ENCODE peak calls at places on chromosome 3, in eight cellular contexts. One of them, this sample, is unnamed.

GRCh38 chr3:155079795-155080546 is at the start of gene MME:
- DNase-seq in HL-60: no peak
- DNase-seq in cardiac fibroblast: peak; percentile 80
- DNase-seq in kidney: peak; percentile 79
- DNase-seq in GM23338: peak; percentile 94
- DNase-seq in CD4-positive, alpha-beta T cell: no peak
- DNase-seq in upper lobe of right lung: peak; percentile 77
- DNase-seq in Peyer's patch: peak; percentile 91
- DNase-seq in this sample: peak; percentile 22

GRCh38 chr3:138941259-138941885 is 5.6 kb downstream of the FOXL2 start:
- DNase-seq in HL-60: no peak
- DNase-seq in cardiac fibroblast: peak; percentile 60
- DNase-seq in kidney: no peak
- DNase-seq in GM23338: peak; percentile 86
- DNase-seq in CD4-positive, alpha-beta T cell: no peak
- DNase-seq in upper lobe of right lung: no peak
- DNase-seq in Peyer's patch: peak; percentile 72
- DNase-seq in this sample: no peak

GRCh38 chr3:100875239-100875638 is 118.0 kb downstream of the ABI3BP start:
- DNase-seq in HL-60: no peak
- DNase-seq in cardiac fibroblast: peak; percentile 67
- DNase-seq in kidney: peak; percentile 48
- DNase-seq in GM23338: no peak
- DNase-seq in CD4-positive, alpha-beta T cell: no peak
- DNase-seq in upper lobe of right lung: no peak
- DNase-seq in Peyer's patch: peak; percentile 53
- DNase-seq in this sample: no peak

GRCh38 chr3:151969026-151969658 is 95.7 kb downstream of the SUCNR1 start:
- DNase-seq in HL-60: no peak
- DNase-seq in cardiac fibroblast: no peak
- DNase-seq in kidney: no peak
- DNase-seq in GM23338: peak; percentile 70
- DNase-seq in CD4-positive, alpha-beta T cell: no peak
- DNase-seq in upper lobe of right lung: no peak
- DNase-seq in Peyer's patch: no peak
- DNase-seq in this sample: no peak

GRCh38 chr3:115165266-115165665 is 18.2 kb upstream of the ZBTB20 start:
- DNase-seq in HL-60: no peak
- DNase-seq in cardiac fibroblast: no peak
- DNase-seq in kidney: no peak
- DNase-seq in GM23338: no peak
- DNase-seq in CD4-positive, alpha-beta T cell: peak; percentile 47
- DNase-seq in upper lobe of right lung: no peak
- DNase-seq in Peyer's patch: no peak
- DNase-seq in this sample: no peak

GRCh38 chr3:48504051-48504946 is at the start of gene SHISA5:
- DNase-seq in HL-60: peak; percentile 68
- DNase-seq in cardiac fibroblast: peak; percentile 54
- DNase-seq in kidney: peak; percentile 95
- DNase-seq in GM23338: peak; percentile 73
- DNase-seq in CD4-positive, alpha-beta T cell: peak; percentile 33
- DNase-seq in upper lobe of right lung: peak; percentile 89
- DNase-seq in Peyer's patch: peak; percentile 81
- DNase-seq in this sample: peak; percentile 57

GRCh38 chr3:161890147-161890625 is 393.6 kb downstream of the OTOL1 start:
- DNase-seq in HL-60: no peak
- DNase-seq in cardiac fibroblast: peak; percentile 98
- DNase-seq in kidney: no peak
- DNase-seq in GM23338: no peak
- DNase-seq in CD4-positive, alpha-beta T cell: no peak
- DNase-seq in upper lobe of right lung: peak; percentile 78
- DNase-seq in Peyer's patch: no peak
- DNase-seq in this sample: no peak

GRCh38 chr3:171468296-171468906 is 8.2 kb upstream of the TNIK start:
- DNase-seq in HL-60: no peak
- DNase-seq in cardiac fibroblast: no peak
- DNase-seq in kidney: no peak
- DNase-seq in GM23338: no peak
- DNase-seq in CD4-positive, alpha-beta T cell: no peak
- DNase-seq in upper lobe of right lung: no peak
- DNase-seq in Peyer's patch: no peak
- DNase-seq in this sample: no peak

GRCh38 chr3:50445919-50446318 is 57.5 kb downstream of the CACNA2D2 start:
- DNase-seq in HL-60: no peak
- DNase-seq in cardiac fibroblast: no peak
- DNase-seq in kidney: no peak
- DNase-seq in GM23338: no peak
- DNase-seq in CD4-positive, alpha-beta T cell: no peak
- DNase-seq in upper lobe of right lung: peak; percentile 89
- DNase-seq in Peyer's patch: no peak
- DNase-seq in this sample: no peak

GRCh38 chr3:9704343-9705322 is 1.0 kb downstream of the CPNE9 start:
- DNase-seq in HL-60: no peak
- DNase-seq in cardiac fibroblast: peak; percentile 21
- DNase-seq in kidney: peak; percentile 79
- DNase-seq in GM23338: peak; percentile 99
- DNase-seq in CD4-positive, alpha-beta T cell: no peak
- DNase-seq in upper lobe of right lung: peak; percentile 72
- DNase-seq in Peyer's patch: no peak
- DNase-seq in this sample: no peak

GRCh38 chr3:182327196-182327681 is 466.1 kb upstream of the ATP11B start:
- DNase-seq in HL-60: no peak
- DNase-seq in cardiac fibroblast: no peak
- DNase-seq in kidney: peak; percentile 51
- DNase-seq in GM23338: peak; percentile 29
- DNase-seq in CD4-positive, alpha-beta T cell: no peak
- DNase-seq in upper lobe of right lung: no peak
- DNase-seq in Peyer's patch: no peak
- DNase-seq in this sample: no peak

GRCh38 chr3:100665230-100665629 is 44.1 kb upstream of the TFG start:
- DNase-seq in HL-60: no peak
- DNase-seq in cardiac fibroblast: no peak
- DNase-seq in kidney: no peak
- DNase-seq in GM23338: no peak
- DNase-seq in CD4-positive, alpha-beta T cell: no peak
- DNase-seq in upper lobe of right lung: no peak
- DNase-seq in Peyer's patch: no peak
- DNase-seq in this sample: no peak

GRCh38 chr3:157132936-157133335 is 27.0 kb downstream of the CCNL1 start:
- DNase-seq in HL-60: no peak
- DNase-seq in cardiac fibroblast: no peak
- DNase-seq in kidney: no peak
- DNase-seq in GM23338: no peak
- DNase-seq in CD4-positive, alpha-beta T cell: no peak
- DNase-seq in upper lobe of right lung: peak; percentile 63
- DNase-seq in Peyer's patch: no peak
- DNase-seq in this sample: no peak

GRCh38 chr3:63331520-63331919 is 53.4 kb downstream of the SYNPR start:
- DNase-seq in HL-60: no peak
- DNase-seq in cardiac fibroblast: no peak
- DNase-seq in kidney: no peak
- DNase-seq in GM23338: no peak
- DNase-seq in CD4-positive, alpha-beta T cell: no peak
- DNase-seq in upper lobe of right lung: no peak
- DNase-seq in Peyer's patch: no peak
- DNase-seq in this sample: no peak

GRCh38 chr3:19213608-19214220 is 65.4 kb downstream of the KCNH8 start:
- DNase-seq in HL-60: no peak
- DNase-seq in cardiac fibroblast: no peak
- DNase-seq in kidney: peak; percentile 49
- DNase-seq in GM23338: peak; percentile 78
- DNase-seq in CD4-positive, alpha-beta T cell: no peak
- DNase-seq in upper lobe of right lung: no peak
- DNase-seq in Peyer's patch: no peak
- DNase-seq in this sample: no peak

GRCh38 chr3:141795719-141796435 is 32.7 kb downstream of the GRK7 start:
- DNase-seq in HL-60: peak; percentile 78
- DNase-seq in cardiac fibroblast: peak; percentile 36
- DNase-seq in kidney: no peak
- DNase-seq in GM23338: no peak
- DNase-seq in CD4-positive, alpha-beta T cell: peak; percentile 54
- DNase-seq in upper lobe of right lung: peak; percentile 85
- DNase-seq in Peyer's patch: no peak
- DNase-seq in this sample: no peak

GRCh38 chr3:197417896-197418618 is 119.6 kb upstream of the DLG1 start:
- DNase-seq in HL-60: no peak
- DNase-seq in cardiac fibroblast: no peak
- DNase-seq in kidney: no peak
- DNase-seq in GM23338: peak; percentile 39
- DNase-seq in CD4-positive, alpha-beta T cell: no peak
- DNase-seq in upper lobe of right lung: peak; percentile 4
- DNase-seq in Peyer's patch: no peak
- DNase-seq in this sample: no peak

GRCh38 chr3:100335137-100335833 is 728 bp downstream of the NIT2 start:
- DNase-seq in HL-60: peak; percentile 48
- DNase-seq in cardiac fibroblast: peak; percentile 26
- DNase-seq in kidney: no peak
- DNase-seq in GM23338: peak; percentile 66
- DNase-seq in CD4-positive, alpha-beta T cell: no peak
- DNase-seq in upper lobe of right lung: no peak
- DNase-seq in Peyer's patch: peak; percentile 51
- DNase-seq in this sample: peak; percentile 25

GRCh38 chr3:76367281-76367680 is 581.9 kb upstream of the ZNF717 start:
- DNase-seq in HL-60: no peak
- DNase-seq in cardiac fibroblast: peak; percentile 47
- DNase-seq in kidney: no peak
- DNase-seq in GM23338: no peak
- DNase-seq in CD4-positive, alpha-beta T cell: no peak
- DNase-seq in upper lobe of right lung: no peak
- DNase-seq in Peyer's patch: no peak
- DNase-seq in this sample: no peak

GRCh38 chr3:76365284-76365683 is 579.9 kb upstream of the ZNF717 start:
- DNase-seq in HL-60: no peak
- DNase-seq in cardiac fibroblast: no peak
- DNase-seq in kidney: no peak
- DNase-seq in GM23338: no peak
- DNase-seq in CD4-positive, alpha-beta T cell: no peak
- DNase-seq in upper lobe of right lung: no peak
- DNase-seq in Peyer's patch: no peak
- DNase-seq in this sample: no peak

GRCh38 chr3:76370749-76371148 is 585.4 kb upstream of the ZNF717 start:
- DNase-seq in HL-60: no peak
- DNase-seq in cardiac fibroblast: no peak
- DNase-seq in kidney: no peak
- DNase-seq in GM23338: no peak
- DNase-seq in CD4-positive, alpha-beta T cell: no peak
- DNase-seq in upper lobe of right lung: no peak
- DNase-seq in Peyer's patch: no peak
- DNase-seq in this sample: no peak

GRCh38 chr3:76372497-76372896 is 587.1 kb upstream of the ZNF717 start:
- DNase-seq in HL-60: no peak
- DNase-seq in cardiac fibroblast: peak; percentile 2
- DNase-seq in kidney: no peak
- DNase-seq in GM23338: no peak
- DNase-seq in CD4-positive, alpha-beta T cell: no peak
- DNase-seq in upper lobe of right lung: no peak
- DNase-seq in Peyer's patch: no peak
- DNase-seq in this sample: no peak

GRCh38 chr3:76369170-76369569 is 583.8 kb upstream of the ZNF717 start:
- DNase-seq in HL-60: no peak
- DNase-seq in cardiac fibroblast: peak; percentile 52
- DNase-seq in kidney: no peak
- DNase-seq in GM23338: peak; percentile 57
- DNase-seq in CD4-positive, alpha-beta T cell: no peak
- DNase-seq in upper lobe of right lung: no peak
- DNase-seq in Peyer's patch: no peak
- DNase-seq in this sample: no peak
- TF ChIP-seq CTCF in HL-60: no peak
- TF ChIP-seq CTCF in cardiac fibroblast: peak; percentile 28
- TF ChIP-seq CTCF in kidney: peak; percentile 9
- TF ChIP-seq CTCF in GM23338: peak; percentile 54
- TF ChIP-seq CTCF in CD4-positive, alpha-beta T cell: no peak
- TF ChIP-seq CTCF in upper lobe of right lung: no peak
- TF ChIP-seq CTCF in Peyer's patch: no peak
- TF ChIP-seq CTCF in this sample: no peak

GRCh38 chr3:25218362-25218761 is 209.7 kb upstream of the RARB start:
- DNase-seq in HL-60: no peak
- DNase-seq in cardiac fibroblast: no peak
- DNase-seq in kidney: no peak
- DNase-seq in GM23338: no peak
- DNase-seq in CD4-positive, alpha-beta T cell: no peak
- DNase-seq in upper lobe of right lung: no peak
- DNase-seq in Peyer's patch: no peak
- DNase-seq in this sample: no peak
- TF ChIP-seq CTCF in HL-60: no peak
- TF ChIP-seq CTCF in cardiac fibroblast: no peak
- TF ChIP-seq CTCF in kidney: no peak
- TF ChIP-seq CTCF in GM23338: no peak
- TF ChIP-seq CTCF in CD4-positive, alpha-beta T cell: no peak
- TF ChIP-seq CTCF in upper lobe of right lung: no peak
- TF ChIP-seq CTCF in Peyer's patch: no peak
- TF ChIP-seq CTCF in this sample: no peak

GRCh38 chr3:169147246-169148008 is 516.1 kb downstream of the MECOM start:
- DNase-seq in HL-60: no peak
- DNase-seq in cardiac fibroblast: peak; percentile 74
- DNase-seq in kidney: peak; percentile 75
- DNase-seq in GM23338: peak; percentile 94
- DNase-seq in CD4-positive, alpha-beta T cell: no peak
- DNase-seq in upper lobe of right lung: peak; percentile 68
- DNase-seq in Peyer's patch: peak; percentile 68
- DNase-seq in this sample: peak; percentile 14
- TF ChIP-seq CTCF in HL-60: no peak
- TF ChIP-seq CTCF in cardiac fibroblast: no peak
- TF ChIP-seq CTCF in kidney: no peak
- TF ChIP-seq CTCF in GM23338: no peak
- TF ChIP-seq CTCF in CD4-positive, alpha-beta T cell: no peak
- TF ChIP-seq CTCF in upper lobe of right lung: no peak
- TF ChIP-seq CTCF in Peyer's patch: no peak
- TF ChIP-seq CTCF in this sample: no peak

DNA sequence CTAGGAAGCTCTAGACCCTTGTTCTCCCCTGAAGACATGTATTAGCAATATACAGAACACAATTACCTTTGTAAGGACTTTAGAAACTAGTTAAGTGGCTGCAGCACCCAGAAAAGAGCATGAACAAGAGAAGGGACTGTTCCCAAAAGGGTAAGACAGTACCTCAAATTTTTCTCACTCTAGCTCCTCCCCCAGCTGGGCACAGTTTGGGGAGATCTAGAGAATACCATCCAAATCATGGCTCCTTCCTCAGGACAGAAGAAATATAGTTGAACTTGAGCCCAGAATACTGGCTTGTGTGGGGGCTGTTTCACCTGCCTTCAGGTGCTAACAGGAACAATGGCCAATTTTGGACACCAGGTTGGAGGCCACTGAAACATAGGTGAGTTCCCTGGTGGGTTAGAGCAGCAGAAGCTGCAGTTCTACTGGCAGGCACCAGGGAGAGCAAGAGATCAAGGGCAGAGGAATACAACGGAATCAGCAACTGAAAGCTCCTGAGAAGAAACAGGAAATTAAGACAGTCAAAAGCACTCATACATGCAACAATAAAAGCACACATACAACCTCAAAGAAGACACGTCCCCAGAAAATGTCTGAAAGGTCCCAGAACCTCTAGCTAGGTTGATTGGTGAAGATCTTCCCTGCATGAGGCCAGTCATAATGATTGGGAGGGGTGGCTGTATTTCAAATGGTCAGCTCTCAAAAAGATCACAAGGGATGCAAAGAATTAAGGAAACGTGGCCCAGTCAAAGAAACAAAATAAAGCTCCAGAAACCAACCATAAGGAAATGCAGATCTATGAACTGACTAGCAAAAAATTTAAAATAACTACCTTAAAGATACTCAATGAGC is 104.9 kb upstream of the ASB14 start:
- DNase-seq in HL-60: peak; percentile 5
- DNase-seq in cardiac fibroblast: peak; percentile 69
- DNase-seq in kidney: no peak
- DNase-seq in GM23338: peak; percentile 82
- DNase-seq in CD4-positive, alpha-beta T cell: peak; percentile 48
- DNase-seq in upper lobe of right lung: no peak
- DNase-seq in Peyer's patch: peak; percentile 55
- DNase-seq in this sample: peak; percentile 17
- TF ChIP-seq CTCF in HL-60: peak; percentile 91
- TF ChIP-seq CTCF in cardiac fibroblast: peak; percentile 98
- TF ChIP-seq CTCF in kidney: peak; percentile 67
- TF ChIP-seq CTCF in GM23338: peak; percentile 89
- TF ChIP-seq CTCF in CD4-positive, alpha-beta T cell: peak; percentile 83
- TF ChIP-seq CTCF in upper lobe of right lung: peak; percentile 87
- TF ChIP-seq CTCF in Peyer's patch: peak; percentile 93
- TF ChIP-seq CTCF in this sample: peak; percentile 79